ENCODE peak calls at places on chromosomes 2 and 18, in five cellular contexts. T, Y, B, V and A are unnamed samples. For H3K4me1, the result is how much of the 10 kb centered on the place peaks cover.

GRCh38 chr18:26091047-26091630 is 726 bp upstream of the SS18 start:
- DNase-seq in T (peak), Y (no peak), B (no peak), V (no peak), A (no peak)

GRCh38 chr2:212078103-212078502 is 460.5 kb downstream of the ERBB4 start:
- DNase-seq in T (no peak), Y (no peak), B (no peak), V (no peak), A (no peak)

GRCh38 chr2:3584608-3585007 is 9.5 kb downstream of the RPS7 start:
- DNase-seq in T (no peak), Y (no peak), B (no peak), V (no peak), A (no peak)

GRCh38 chr18:11649839-11650238 is 39.2 kb upstream of the GNAL start:
- DNase-seq in T (no peak), Y (no peak), B (no peak), V (no peak), A (no peak)

GRCh38 chr2:127185093-127185492 is 35.0 kb downstream of the CYP27C1 start:
- DNase-seq in T (peak), Y (no peak), B (no peak), V (no peak), A (peak)

GRCh38 chr2:44277541-44277940 is 2.3 kb downstream of the SLC3A1 start:
- DNase-seq in T (no peak), Y (no peak), B (no peak), V (no peak), A (no peak)

GRCh38 chr2:229042349-229042748 is 228.7 kb downstream of the PID1 start:
- DNase-seq in T (no peak), Y (no peak), B (no peak), V (no peak), A (no peak)

GRCh38 chr2:115094441-115094840 is 652.0 kb downstream of the DPP10 start:
- DNase-seq in T (no peak), Y (no peak), B (no peak), V (no peak), A (no peak)

GRCh38 chr18:54261894-54262293 is 7.4 kb upstream of the POLI start:
- DNase-seq in T (no peak), Y (no peak), B (peak), V (no peak), A (no peak)

GRCh38 chr2:6846967-6847695 is 18.6 kb downstream of the CMPK2 start:
- DNase-seq in T (no peak), Y (no peak), B (no peak), V (no peak), A (no peak)

GRCh38 chr2:150472122-150472899 is 15.2 kb downstream of the RND3 start:
- DNase-seq in T (peak), Y (peak), B (peak), V (peak), A (no peak)

GRCh38 chr2:168687314-168687713 is 115.1 kb upstream of the NOSTRIN start:
- DNase-seq in T (no peak), Y (no peak), B (no peak), V (peak), A (no peak)

GRCh38 chr2:48287971-48288370 is 242.0 kb upstream of the STON1 start:
- DNase-seq in T (no peak), Y (no peak), B (no peak), V (no peak), A (peak)

GRCh38 chr2:222423632-222424280 is 587 bp upstream of the SGPP2 start:
- DNase-seq in T (no peak), Y (no peak), B (peak), V (no peak), A (no peak)
- H3K4me3 ChIP-seq in T (peak), Y (peak), B (peak), V (no peak), A (no peak)

DNA sequence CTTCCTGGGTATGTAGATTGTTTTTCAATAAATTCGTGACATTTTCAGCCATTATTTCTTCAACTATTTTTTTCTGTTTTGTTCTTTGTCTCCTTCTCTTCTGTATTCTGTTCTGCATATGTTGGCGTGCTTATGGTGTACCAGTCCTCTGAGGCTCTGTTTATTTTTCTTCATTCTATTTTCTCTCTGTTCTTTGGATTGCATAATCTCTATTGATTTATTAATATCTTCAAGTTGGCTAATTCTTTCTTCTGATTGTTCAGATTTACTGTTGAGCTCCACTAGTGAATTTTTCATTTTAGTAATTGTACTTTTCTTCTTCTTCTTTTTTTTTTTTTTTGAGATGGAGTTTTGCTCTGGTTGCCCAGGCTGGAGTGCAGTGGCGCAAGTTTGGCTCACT is 9.9 kb downstream of the GNLY start:
- DNase-seq in T (no peak), Y (no peak), B (no peak), V (no peak), A (no peak)
- H3K4me1 ChIP-seq in T (under half), Y (under half), B (half or more), V (under half), A (under half)

GRCh38 chr2:110105608-110106467 is 9.8 kb downstream of the MALL start:
- DNase-seq in T (no peak), Y (no peak), B (no peak), V (no peak), A (no peak)

GRCh38 chr2:110104025-110104771 is 11.4 kb downstream of the MALL start:
- DNase-seq in T (no peak), Y (no peak), B (peak), V (no peak), A (no peak)

GRCh38 chr2:110105183-110105582 is 10.4 kb downstream of the MALL start:
- DNase-seq in T (no peak), Y (no peak), B (no peak), V (no peak), A (no peak)

GRCh38 chr2:110107092-110108079 is 8.2 kb downstream of the MALL start:
- DNase-seq in T (no peak), Y (no peak), B (no peak), V (no peak), A (no peak)

DNA sequence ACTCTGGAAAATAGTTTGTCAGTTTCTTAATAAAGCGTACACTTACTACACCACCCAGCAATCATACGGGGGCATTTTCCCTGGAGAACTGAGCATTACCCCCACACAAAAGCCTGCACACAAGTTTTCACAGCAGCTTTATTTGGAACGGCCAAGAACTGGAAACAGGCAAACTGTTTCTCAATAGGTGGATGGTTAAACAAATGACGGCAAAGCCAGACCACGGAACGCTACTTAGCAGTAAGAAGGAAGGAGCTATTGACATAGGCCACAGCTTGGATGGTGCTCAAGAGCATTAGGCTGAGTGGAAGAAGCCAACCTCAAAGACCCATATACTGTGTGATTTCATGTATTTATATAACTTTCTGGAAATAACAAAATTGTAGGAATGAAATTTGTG is 9.0 kb downstream of the MALL start:
- DNase-seq in T (no peak), Y (no peak), B (peak), V (no peak), A (no peak)
- H3K4me3 ChIP-seq in T (no peak), Y (no peak), B (no peak), V (no peak), A (no peak)

DNA sequence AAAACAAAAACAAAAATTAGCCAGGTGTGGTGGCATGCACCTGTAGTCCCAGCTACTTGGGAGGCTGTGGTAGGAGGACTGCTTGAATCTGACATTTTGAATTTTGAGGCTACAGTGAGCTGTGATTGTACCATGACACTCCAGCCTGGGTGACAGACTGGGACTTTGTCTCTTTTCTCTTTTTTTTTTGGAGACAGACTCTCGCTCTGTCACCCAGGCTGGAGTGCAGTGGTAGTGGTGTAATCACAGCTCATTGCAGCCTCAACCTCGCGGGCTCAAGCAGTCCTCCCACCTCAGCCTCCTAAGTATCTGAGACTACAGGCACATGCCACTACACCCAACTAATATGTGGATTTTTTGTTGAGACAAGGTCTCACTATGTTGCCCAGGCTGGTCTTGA is 35.6 kb downstream of the ANKRD44 start:
- DNase-seq in T (no peak), Y (no peak), B (no peak), V (no peak), A (no peak)
- H3K4me1 ChIP-seq in T (under half), Y (under half), B (under half), V (under half), A (under half)

GRCh38 chr2:217857624-217858506 is 144.9 kb downstream of the TNS1 start:
- DNase-seq in T (peak), Y (peak), B (no peak), V (no peak), A (no peak)
- H3K4me3 ChIP-seq in T (peak), Y (peak), B (peak), V (no peak), A (no peak)

GRCh38 chr2:108574332-108574731 is 40.1 kb downstream of the LIMS1 start:
- DNase-seq in T (no peak), Y (no peak), B (no peak), V (no peak), A (no peak)

GRCh38 chr2:108577099-108577498 is 42.8 kb downstream of the LIMS1 start:
- DNase-seq in T (no peak), Y (no peak), B (no peak), V (no peak), A (no peak)

GRCh38 chr2:108571262-108571661 is 37.0 kb downstream of the LIMS1 start:
- DNase-seq in T (no peak), Y (no peak), B (no peak), V (no peak), A (no peak)

GRCh38 chr2:108573070-108573469 is 38.8 kb downstream of the LIMS1 start:
- DNase-seq in T (no peak), Y (no peak), B (no peak), V (no peak), A (no peak)

DNA sequence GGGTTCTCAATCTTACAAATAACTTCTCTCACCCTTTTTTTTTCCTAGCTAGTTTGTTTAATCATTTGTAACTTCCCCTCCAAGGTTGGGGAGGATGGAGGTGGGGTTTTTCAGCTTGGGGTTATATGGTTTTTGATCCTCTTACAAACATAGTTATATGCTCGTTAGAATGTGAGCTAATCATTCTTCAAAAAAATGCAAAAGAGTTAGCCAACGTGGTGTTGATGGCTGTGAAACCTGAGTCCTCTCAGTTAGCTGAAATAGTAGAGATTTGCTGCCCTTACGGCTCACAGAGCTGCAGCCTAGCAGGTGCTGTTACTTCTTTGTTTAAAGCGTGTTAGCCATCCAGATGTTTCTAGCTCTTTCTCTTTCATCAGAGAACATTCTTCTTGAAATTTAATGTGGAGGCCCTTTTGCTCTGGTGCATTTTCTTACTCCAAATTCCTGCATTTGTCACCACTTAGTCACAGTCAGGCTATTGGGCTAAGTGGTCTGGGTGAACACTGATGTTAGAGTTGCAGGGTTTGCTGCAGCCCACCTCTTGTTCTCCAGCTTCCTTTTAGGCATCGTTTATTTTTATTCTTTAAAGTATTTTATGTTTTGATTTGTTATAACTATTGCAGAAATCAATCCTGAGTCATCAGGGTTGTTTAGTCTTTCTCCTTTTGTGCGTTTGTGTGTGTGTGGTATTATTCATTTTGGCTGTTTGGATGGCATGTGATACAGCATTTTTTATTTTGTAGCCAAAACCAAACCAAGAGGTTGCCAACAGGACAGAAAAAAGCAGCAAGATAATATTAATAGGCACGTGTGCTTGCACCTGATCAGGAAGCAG is 41.1 kb downstream of the LIMS1 start:
- DNase-seq in T (no peak), Y (no peak), B (no peak), V (peak), A (peak)
- H3K4me1 ChIP-seq in T (half or more), Y (half or more), B (under half), V (under half), A (under half)

GRCh38 chr2:238322001-238322411 is 1.7 kb downstream of the TRAF3IP1 start:
- DNase-seq in T (peak), Y (no peak), B (no peak), V (no peak), A (no peak)
- H3K4me3 ChIP-seq in T (no peak), Y (no peak), B (no peak), V (no peak), A (peak)

GRCh38 chr18:58808349-58808748 is 56.3 kb upstream of the ZNF532 start:
- DNase-seq in T (no peak), Y (no peak), B (no peak), V (no peak), A (no peak)

GRCh38 chr18:58803978-58804377 is 60.7 kb upstream of the ZNF532 start:
- DNase-seq in T (no peak), Y (no peak), B (no peak), V (peak), A (no peak)

GRCh38 chr18:58805482-58806187 is 59.0 kb upstream of the ZNF532 start:
- DNase-seq in T (peak), Y (no peak), B (no peak), V (no peak), A (no peak)

GRCh38 chr18:58806826-58807714 is 57.6 kb upstream of the ZNF532 start:
- DNase-seq in T (no peak), Y (no peak), B (no peak), V (no peak), A (no peak)

DNA sequence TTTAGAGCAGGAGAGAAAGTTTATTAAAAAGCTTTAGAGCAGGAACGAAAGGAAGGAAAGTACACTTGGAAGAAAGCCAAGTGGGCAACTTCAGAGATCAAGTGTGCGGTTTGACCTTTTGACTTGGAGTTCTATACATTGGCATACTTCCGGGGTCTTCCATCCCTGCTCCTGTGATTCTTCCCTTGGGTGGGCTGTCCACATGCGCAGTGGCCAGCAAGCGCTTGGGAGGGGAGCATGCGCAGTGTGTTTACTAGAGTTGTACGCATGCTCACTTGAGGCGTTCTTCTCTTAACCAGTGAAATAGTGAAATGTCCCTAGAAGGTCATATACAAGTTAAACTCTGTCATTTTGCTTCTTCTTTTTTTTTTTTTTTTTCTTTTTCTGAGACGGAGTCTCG is 56.9 kb upstream of the ZNF532 start:
- DNase-seq in T (no peak), Y (no peak), B (no peak), V (no peak), A (no peak)
- H3K4me1 ChIP-seq in T (under half), Y (under half), B (under half), V (under half), A (under half)

DNA sequence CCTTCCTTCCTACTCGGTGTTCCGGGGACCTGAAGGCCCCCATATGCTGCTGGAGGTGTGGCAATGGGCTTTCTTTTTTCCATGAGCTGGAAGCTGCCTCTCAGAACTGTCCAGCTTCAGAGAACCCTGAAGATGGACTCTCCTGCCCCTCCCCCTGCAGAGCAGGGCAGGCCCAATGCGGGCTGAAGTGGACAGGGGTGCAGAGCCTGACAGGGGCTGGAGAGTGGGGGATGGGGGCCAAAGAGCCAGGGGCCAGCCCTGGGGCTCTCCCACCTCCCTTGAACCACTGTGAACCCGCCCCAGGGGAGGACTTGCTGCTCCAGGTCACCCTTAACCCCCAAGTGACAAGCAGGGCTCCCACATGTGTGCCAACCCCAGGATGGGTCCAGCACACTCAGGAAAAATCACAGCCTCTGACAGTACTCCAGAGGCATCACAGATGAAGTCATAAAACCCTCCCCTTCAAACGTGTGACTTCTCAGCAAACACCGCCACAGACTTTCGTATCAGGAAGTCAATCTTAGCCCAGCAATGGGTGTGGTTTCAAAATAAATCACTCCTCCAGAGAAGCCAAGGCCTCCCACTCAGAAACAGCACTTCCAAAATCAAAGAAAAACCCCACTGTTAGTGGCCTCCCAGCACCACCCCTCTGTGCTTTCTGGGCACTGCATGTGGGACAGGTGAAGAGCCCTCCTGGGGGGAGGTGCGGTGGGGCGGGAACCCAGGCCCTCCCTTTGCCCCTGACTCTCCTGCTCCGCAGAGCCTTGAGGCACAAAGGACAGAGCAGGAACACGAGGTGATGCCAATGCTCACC is 135.8 kb downstream of the HDAC4 start:
- DNase-seq in T (peak), Y (no peak), B (no peak), V (peak), A (no peak)
- H3K4me3 ChIP-seq in T (no peak), Y (no peak), B (peak), V (no peak), A (no peak)